ENCODE peak calls at places on chromosomes 7 and 10, in ten cellular contexts. V, I, P, S, Z, D, L, E, Q and J are unnamed samples.

GRCh38 chr10:123573236-123574147 is 92.7 kb upstream of the GPR26 start:
- DNase-seq in V (peak; percentile 45), D (peak; percentile 56), L (no peak), S (peak; percentile 73), E (peak; percentile 86), I (no peak), P (no peak), Z (peak; percentile 9), Q (peak; percentile 54), J (peak; percentile 2)

GRCh38 chr10:105656880-105657279 is 1015.8 kb downstream of the SORCS3 start:
- DNase-seq in Z (no peak), S (no peak), Q (no peak), V (no peak), P (no peak), E (no peak), D (no peak), L (no peak), I (no peak), J (no peak)

GRCh38 chr7:129762387-129762969 is 151.0 kb downstream of the NRF1 start:
- DNase-seq in L (no peak), D (no peak), E (no peak), I (no peak), S (no peak), P (no peak), Z (no peak), V (no peak), Q (no peak), J (no peak)

GRCh38 chr10:110260746-110261477 is 43.8 kb downstream of the SMNDC1 start:
- DNase-seq in E (no peak), D (no peak), I (no peak), Z (peak; percentile 31), V (no peak), L (no peak), P (no peak), Q (no peak), S (no peak), J (no peak)

GRCh38 chr10:61136151-61136550 is 192.2 kb upstream of the RHOBTB1 start:
- DNase-seq in L (no peak), I (no peak), S (no peak), E (peak; percentile 72), P (no peak), D (no peak), Z (peak; percentile 18), Q (no peak), V (peak; percentile 2), J (no peak)

GRCh38 chr7:3953946-3954345 is 652.9 kb downstream of the SDK1 start:
- DNase-seq in S (no peak), I (no peak), Q (no peak), E (no peak), P (no peak), D (no peak), V (no peak), Z (no peak), L (no peak), J (no peak)

GRCh38 chr10:92907280-92907679 is 59.0 kb downstream of the EXOC6 start:
- DNase-seq in E (no peak), S (no peak), D (no peak), I (no peak), L (no peak), Z (no peak), V (no peak), Q (no peak), P (no peak), J (no peak)

GRCh38 chr7:81244213-81244612 is 325.4 kb upstream of the SEMA3C start:
- DNase-seq in P (no peak), E (peak; percentile 50), Q (no peak), S (no peak), L (no peak), V (peak; percentile 40), D (no peak), I (no peak), Z (peak; percentile 13), J (no peak)

GRCh38 chr10:65194555-65194954 is 1673.4 kb downstream of the REEP3 start:
- DNase-seq in I (no peak), V (no peak), P (no peak), L (no peak), S (no peak), E (no peak), D (no peak), Z (peak; percentile 2), Q (no peak), J (no peak)

GRCh38 chr10:123203393-123204126 is 49.4 kb downstream of the BUB3 start:
- DNase-seq in P (no peak), S (no peak), E (peak; percentile 76), I (no peak), Z (no peak), V (no peak), L (no peak), Q (no peak), D (no peak), J (no peak)

GRCh38 chr10:21327239-21327993 is 198.1 kb downstream of the SKIDA1 start:
- DNase-seq in Q (no peak), Z (no peak), P (no peak), D (no peak), E (no peak), S (no peak), L (no peak), I (no peak), V (no peak), J (no peak)

GRCh38 chr7:74084722-74085578 is 1.3 kb downstream of the LIMK1 start:
- DNase-seq in Q (no peak), P (no peak), I (no peak), Z (no peak), L (no peak), V (no peak), S (no peak), D (no peak), E (no peak), J (no peak)

GRCh38 chr10:92284112-92284704 is 6.7 kb downstream of the CPEB3 start:
- DNase-seq in P (no peak), E (no peak), I (no peak), D (no peak), Z (no peak), V (no peak), L (no peak), Q (no peak), S (no peak), J (no peak)

GRCh38 chr10:29642996-29643395 is 8.2 kb upstream of the SVIL start:
- DNase-seq in Z (peak; percentile 49), Q (no peak), L (no peak), P (no peak), E (no peak), D (no peak), I (no peak), S (no peak), V (no peak), J (no peak)

GRCh38 chr7:78585958-78586357 is 787.4 kb downstream of the PHTF2 start:
- DNase-seq in E (no peak), L (no peak), S (no peak), D (no peak), Q (no peak), I (no peak), Z (no peak), V (no peak), P (no peak), J (no peak)

GRCh38 chr10:34737772-34738169 is 77.3 kb downstream of the PARD3 start:
- DNase-seq in S (no peak), D (no peak), E (no peak), P (no peak), L (no peak), Q (no peak), V (no peak), Z (no peak), I (no peak), J (no peak)

GRCh38 chr7:53428045-53428444 is 392.6 kb downstream of the POM121L12 start:
- DNase-seq in P (no peak), I (no peak), Q (no peak), D (no peak), V (no peak), S (no peak), E (no peak), Z (no peak), L (no peak), J (no peak)

GRCh38 chr7:18754766-18755165 is 259.2 kb downstream of the HDAC9 start:
- DNase-seq in P (no peak), I (no peak), Q (no peak), L (no peak), S (no peak), Z (peak; percentile 50), D (no peak), E (no peak), V (no peak), J (no peak)

GRCh38 chr7:108178393-108178792 is 48.2 kb upstream of the LAMB4 start:
- DNase-seq in V (no peak), Z (no peak), D (no peak), I (peak; percentile 90), L (no peak), S (no peak), E (no peak), P (no peak), Q (no peak), J (peak; percentile 94)

GRCh38 chr10:86261933-86262665 is 104.5 kb downstream of the GRID1 start:
- DNase-seq in Q (peak; percentile 3), I (peak; percentile 23), E (peak; percentile 23), P (peak; percentile 50), L (no peak), Z (no peak), S (peak; percentile 36), V (peak; percentile 14), D (no peak), J (peak; percentile 51)

GRCh38 chr7:78955329-78955728 is 498.1 kb downstream of the MAGI2 start:
- DNase-seq in Z (no peak), V (no peak), D (no peak), P (no peak), S (no peak), Q (no peak), E (no peak), I (no peak), L (no peak), J (no peak)

GRCh38 chr10:1202343-1202742 is 146.2 kb downstream of the WDR37 start:
- DNase-seq in Z (no peak), D (no peak), V (no peak), Q (no peak), L (no peak), E (no peak), S (no peak), P (no peak), I (no peak), J (no peak)

GRCh38 chr10:77111611-77112550 is 525.7 kb downstream of the KCNMA1 start:
- DNase-seq in L (no peak), E (peak; percentile 68), Q (peak; percentile 82), I (no peak), S (peak; percentile 46), D (no peak), V (peak; percentile 45), Z (peak; percentile 81), P (no peak), J (peak; percentile 5)

GRCh38 chr10:77011823-77012566 is 625.6 kb downstream of the KCNMA1 start:
- DNase-seq in P (no peak), D (no peak), Q (no peak), L (no peak), I (no peak), E (no peak), V (no peak), Z (peak; percentile 70), S (no peak), J (no peak)

GRCh38 chr7:15801565-15801964 is 115.1 kb upstream of the MEOX2 start:
- DNase-seq in P (no peak), E (no peak), D (no peak), I (no peak), V (no peak), S (peak; percentile 14), L (no peak), Q (no peak), Z (peak; percentile 85), J (no peak)

GRCh38 chr7:157513162-157513621 is 176.4 kb downstream of the DNAJB6 start:
- DNase-seq in S (no peak), V (no peak), Q (no peak), Z (no peak), I (no peak), E (no peak), L (no peak), P (no peak), D (no peak), J (no peak)

GRCh38 chr10:104197364-104197763 is 34.8 kb downstream of the CFAP43 start:
- DNase-seq in V (no peak), Q (no peak), Z (no peak), L (no peak), E (peak; percentile 90), D (no peak), P (no peak), S (peak; percentile 66), I (no peak), J (no peak)

GRCh38 chr7:135862586-135863361 is 114.2 kb upstream of the FAM180A start:
- DNase-seq in E (no peak), S (peak; percentile 17), D (no peak), Z (peak; percentile 2), Q (no peak), V (no peak), I (peak; percentile 83), P (no peak), L (no peak), J (peak; percentile 46)